ENCODE peak calls at places on chromosomes 16 and 17, in eight cellular contexts. O is IMR-90, H is heart left ventricle, B is WERI-Rb-1, X is lung, M is K562, P is brain microvascular endothelial cell, J is neural progenitor cell. N is an unnamed sample.
A peak's percentile ranks its signal among the peaks of the same experiment; 100 is the strongest.

GRCh38 chr16:30901201-30902069 is 5.0 kb downstream of the CTF1 start:
- DNase-seq in O (no peak), H (no peak), B (no peak), X (no peak), M (no peak), P (no peak), J (no peak), N (no peak)

GRCh38 chr17:13704333-13704732 is 102.6 kb upstream of the HS3ST3A1 start:
- DNase-seq in O (peak; percentile 75), H (no peak), B (no peak), X (no peak), M (no peak), P (peak; percentile 11), J (no peak), N (no peak)

GRCh38 chr17:36859701-36860100 is 77.6 kb upstream of the LHX1 start:
- DNase-seq in O (no peak), H (no peak), B (no peak), X (no peak), M (no peak), P (no peak), J (no peak), N (no peak)

GRCh38 chr17:42027961-42028790 is 8.3 kb downstream of the NKIRAS2 start:
- DNase-seq in O (no peak), H (no peak), B (peak; percentile 54), X (no peak), M (peak; percentile 51), P (no peak), J (peak; percentile 71), N (no peak)

GRCh38 chr16:63684702-63685101 is 1437.2 kb downstream of the CDH11 start:
- DNase-seq in O (no peak), H (no peak), B (no peak), X (no peak), M (no peak), P (no peak), J (peak; percentile 28), N (no peak)

GRCh38 chr16:60217787-60218186 is 1483.7 kb upstream of the GOT2 start:
- DNase-seq in O (no peak), H (no peak), B (no peak), X (no peak), M (no peak), P (no peak), J (no peak), N (no peak)

GRCh38 chr16:88857728-88858339 is 907 bp downstream of the TRAPPC2L start:
- DNase-seq in O (peak; percentile 72), H (peak; percentile 88), B (peak; percentile 57), X (peak; percentile 69), M (peak; percentile 71), P (peak; percentile 75), J (peak; percentile 88), N (peak; percentile 85)

GRCh38 chr17:34070712-34071111 is 184.4 kb upstream of the CCL2 start:
- DNase-seq in O (no peak), H (no peak), B (no peak), X (no peak), M (no peak), P (no peak), J (no peak), N (no peak)

GRCh38 chr17:36674278-36674650 is 72.9 kb downstream of the MRM1 start:
- DNase-seq in O (no peak), H (no peak), B (no peak), X (no peak), M (no peak), P (no peak), J (no peak), N (no peak)

DNA sequence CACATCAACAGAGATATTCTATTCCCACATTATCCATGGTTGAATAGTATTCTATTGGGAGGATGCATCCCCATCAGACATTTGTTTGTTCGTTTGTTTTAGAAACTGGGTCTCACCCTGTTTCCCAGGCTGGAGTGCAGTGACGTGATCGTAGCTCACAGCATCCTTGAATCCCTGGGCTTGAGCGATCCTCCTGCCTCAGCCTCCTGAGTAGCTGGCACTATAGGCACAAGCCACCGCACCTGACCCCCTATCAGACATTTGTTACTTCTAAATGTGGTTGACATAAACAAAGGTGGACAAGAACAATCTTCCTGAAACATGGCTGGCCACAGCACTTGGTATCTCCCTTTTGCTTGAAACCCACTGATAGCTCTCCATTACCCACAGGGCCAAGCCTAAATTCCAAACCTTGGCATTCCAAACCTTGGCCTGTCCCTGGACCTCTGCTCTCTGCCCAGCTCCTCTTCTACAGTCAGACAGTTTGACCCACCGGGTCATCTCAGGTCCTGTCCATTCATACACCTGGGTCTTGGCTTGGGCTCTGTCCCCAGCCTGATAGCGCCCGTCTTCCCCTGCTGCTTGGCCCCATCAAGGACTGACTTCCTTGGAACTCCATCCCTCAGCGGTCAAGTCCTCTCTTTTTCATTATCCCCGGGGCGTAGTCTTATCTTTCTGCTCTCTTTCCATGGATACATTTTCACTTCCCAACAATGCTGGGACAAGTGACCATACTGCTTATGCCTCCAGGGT is 1.5 kb upstream of the PRR29 start:
- DNase-seq in O (no peak), H (peak; percentile 21), B (no peak), X (no peak), M (no peak), P (no peak), J (peak; percentile 0), N (no peak)
- H3K27me3 ChIP-seq in O (peaks cover 57% of the 10 kb centered on the region), H (peaks cover 12% of the 10 kb centered on the region), B (no peaks in the 10 kb centered on the region), X (no peaks in the 10 kb centered on the region), M (peaks cover 14% of the 10 kb centered on the region), P (peaks cover 12% of the 10 kb centered on the region), J (peaks cover 76% of the 10 kb centered on the region), N (peaks cover 7% of the 10 kb centered on the region)

GRCh38 chr17:38574712-38575111 is 31.0 kb downstream of the SRCIN1 start:
- DNase-seq in O (no peak), H (no peak), B (no peak), X (no peak), M (no peak), P (no peak), J (no peak), N (no peak)

GRCh38 chr17:38571833-38572274 is 33.9 kb downstream of the SRCIN1 start:
- DNase-seq in O (no peak), H (no peak), B (no peak), X (no peak), M (peak; percentile 24), P (no peak), J (peak; percentile 54), N (no peak)

GRCh38 chr17:38572292-38572664 is 33.5 kb downstream of the SRCIN1 start:
- DNase-seq in O (no peak), H (no peak), B (no peak), X (no peak), M (no peak), P (no peak), J (peak; percentile 44), N (no peak)

GRCh38 chr17:38569701-38570512 is 35.8 kb downstream of the SRCIN1 start:
- DNase-seq in O (no peak), H (no peak), B (no peak), X (no peak), M (no peak), P (no peak), J (no peak), N (no peak)

DNA sequence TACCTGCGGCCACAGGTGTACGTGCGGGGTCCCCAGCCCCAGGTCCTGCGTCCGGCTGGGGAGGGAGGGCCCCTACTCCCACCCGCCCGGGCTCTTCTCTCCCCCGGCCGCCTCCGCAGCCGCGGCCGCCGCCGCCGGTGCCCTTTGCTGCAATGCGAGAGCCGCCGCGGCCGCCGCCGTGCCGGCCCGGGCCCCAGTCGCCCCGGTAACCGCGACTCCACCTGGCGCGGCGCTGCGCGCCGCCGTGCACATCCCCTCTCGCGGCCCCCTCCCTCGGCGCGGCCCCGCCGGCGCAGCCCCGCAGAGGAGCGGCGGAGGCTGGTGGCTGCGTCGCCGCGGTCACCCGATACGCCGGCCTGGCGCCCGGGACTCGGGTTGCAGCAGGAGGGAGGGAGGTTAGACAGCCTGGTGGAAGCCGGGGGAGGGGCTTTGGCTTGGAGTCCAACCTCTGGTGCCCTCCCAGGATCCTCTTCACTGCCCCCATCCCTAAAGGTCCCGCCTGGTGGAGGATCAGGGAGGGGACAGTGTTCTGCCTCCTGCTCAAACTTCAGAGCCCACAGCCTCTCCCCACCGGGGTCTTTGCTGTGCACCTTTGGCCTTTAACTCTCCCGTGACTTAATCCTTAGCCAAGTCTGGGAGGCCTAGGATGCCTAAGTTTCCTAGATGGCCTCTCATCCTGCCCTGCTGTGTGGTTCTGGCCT is 32.9 kb downstream of the SRCIN1 start:
- DNase-seq in O (no peak), H (no peak), B (peak; percentile 48), X (no peak), M (peak; percentile 75), P (no peak), J (peak; percentile 94), N (peak; percentile 60)
- TF ChIP-seq CTCF in O (no peak), H (no peak), B (no peak), X (no peak), M (no peak), P (no peak), J (peak; percentile 27), N (no peak)

DNA sequence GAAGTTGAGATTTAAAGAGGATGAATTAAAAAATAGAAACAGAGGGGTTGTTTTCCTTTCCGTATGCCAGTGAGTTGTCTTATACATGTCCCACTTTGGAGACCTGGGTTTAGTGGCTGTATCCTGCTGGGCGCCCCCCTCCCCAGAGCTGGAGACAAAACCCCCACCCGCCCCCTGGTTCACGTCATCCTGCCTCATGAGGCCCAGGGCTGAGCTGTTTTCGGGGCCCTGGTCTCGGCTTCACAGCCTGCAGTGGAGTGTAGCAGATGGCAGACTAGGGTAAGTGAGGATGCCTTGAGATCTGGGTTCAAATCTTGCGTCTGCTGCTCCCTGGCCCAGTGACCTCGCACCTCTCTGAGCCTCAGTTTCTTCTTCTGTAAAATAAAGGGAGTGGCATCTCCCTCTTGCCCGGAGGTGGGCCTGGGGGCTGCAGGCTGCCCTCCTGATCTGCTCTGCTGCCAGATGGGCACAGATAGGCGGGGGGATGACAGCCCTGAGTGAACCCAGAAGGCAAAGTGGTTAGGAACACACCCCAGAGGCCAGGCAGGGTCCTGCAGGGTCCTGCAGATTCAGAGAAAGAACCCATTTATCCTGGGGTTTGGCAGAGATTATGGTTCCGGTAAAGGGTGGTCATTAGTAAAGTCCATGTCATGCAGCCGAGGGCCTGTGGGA is 45.1 kb downstream of the SOCS3 start:
- DNase-seq in O (no peak), H (no peak), B (no peak), X (no peak), M (peak; percentile 44), P (no peak), J (no peak), N (no peak)
- H3K27me3 ChIP-seq in O (no peaks in the 10 kb centered on the region), H (no peaks in the 10 kb centered on the region), B (no peaks in the 10 kb centered on the region), X (no peaks in the 10 kb centered on the region), M (no peaks in the 10 kb centered on the region), P (no peaks in the 10 kb centered on the region), J (peaks cover 56% of the 10 kb centered on the region), N (no peaks in the 10 kb centered on the region)

DNA sequence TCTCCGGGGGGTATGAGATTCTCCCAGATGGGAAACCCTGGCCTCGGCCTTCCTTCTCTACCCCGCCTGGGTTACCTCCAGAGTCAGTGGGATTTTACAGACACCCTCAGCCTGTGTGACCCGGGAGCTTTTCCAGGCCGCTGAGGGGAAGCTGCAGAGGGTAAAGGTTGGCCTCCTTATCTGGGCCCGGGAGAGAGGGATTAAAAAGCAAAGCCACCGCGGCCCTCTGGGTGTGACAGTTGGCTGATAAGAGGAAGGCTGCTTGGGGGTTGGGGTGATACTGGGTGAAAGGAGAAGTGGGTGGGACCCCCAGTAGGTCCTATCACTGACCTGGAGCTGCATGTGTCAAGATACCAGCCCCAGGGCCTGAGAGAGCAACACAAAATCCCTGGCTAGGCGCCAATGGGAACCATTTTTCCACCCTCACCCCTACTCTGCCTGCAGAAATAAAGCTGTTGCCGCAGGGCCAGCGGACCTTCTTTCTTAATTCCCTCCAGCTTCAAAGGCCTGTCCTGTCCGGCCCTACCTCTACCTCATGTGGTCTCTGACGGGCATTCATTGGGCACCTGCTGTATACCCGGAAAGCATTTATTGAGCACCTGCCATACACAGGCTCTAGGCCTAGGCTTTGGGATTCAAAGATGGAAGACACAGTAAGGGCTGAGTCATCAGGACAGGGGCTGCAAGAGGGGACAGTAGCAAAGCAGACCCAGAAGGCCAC is 77.6 kb upstream of the GSE1 start:
- DNase-seq in O (no peak), H (no peak), B (peak; percentile 83), X (no peak), M (peak; percentile 99), P (no peak), J (no peak), N (no peak)
- TF ChIP-seq CTCF in O (no peak), H (no peak), B (no peak), X (no peak), M (no peak), P (no peak), J (no peak), N (no peak)

N was measured in BE2C.